ENCODE peak calls at places on chromosomes 3 and 15, in eight cellular contexts. C is germinal center; Q is GM12865; U is AG08395; N is NCI-H510A; T is activated CD8-positive, alpha-beta memory T cell treated with anti-CD3 and anti-CD28 coated beads for 48 hours; Z is central memory CD4-positive, alpha-beta T cell; F is stimulated activated CD4-positive, alpha-beta T cell treated with anti-CD3 and anti-CD28 coated beads, Interleukin-2, amount 100 ng/mL, for 48 hours. A is an unnamed sample.

GRCh38 chr15:43238691-43239131 is 17.9 kb upstream of the EPB42 start:
- DNase-seq in Z (no peak), U (no peak), C (no peak), T (no peak), F (no peak), Q (no peak), N (no peak), A (no peak)

GRCh38 chr15:78007965-78008886 is 69.3 kb downstream of the TBC1D2B start:
- DNase-seq in Q (no peak), T (no peak), N (no peak), Z (no peak), F (no peak), C (no peak), U (peak; percentile 88), A (no peak)

GRCh38 chr3:186141776-186142175 is 32.9 kb upstream of the ETV5 start:
- DNase-seq in Q (no peak), F (no peak), C (no peak), T (no peak), N (no peak), U (no peak), Z (no peak), A (no peak)

GRCh38 chr15:39413558-39413957 is 167.3 kb upstream of the THBS1 start:
- DNase-seq in F (no peak), C (no peak), T (no peak), N (no peak), Z (no peak), Q (peak; percentile 79), U (peak; percentile 45), A (peak; percentile 21)

GRCh38 chr3:43423142-43423541 is 136.8 kb downstream of the SNRK start:
- DNase-seq in U (no peak), C (no peak), Z (no peak), F (no peak), N (no peak), Q (no peak), T (no peak), A (no peak)

GRCh38 chr3:12350151-12350813 is 61.4 kb downstream of the PPARG start:
- DNase-seq in T (no peak), C (no peak), Z (no peak), F (no peak), Q (no peak), U (no peak), N (no peak), A (no peak)

GRCh38 chr3:127074900-127075360 is 92.0 kb downstream of the PLXNA1 start:
- DNase-seq in U (peak; percentile 86), T (no peak), N (peak; percentile 33), C (peak; percentile 67), Z (no peak), Q (peak; percentile 93), F (no peak), A (peak; percentile 70)

GRCh38 chr3:13963137-13963886 is 83.4 kb upstream of the WNT7A start:
- DNase-seq in U (no peak), N (no peak), T (no peak), C (no peak), Q (no peak), F (no peak), Z (no peak), A (no peak)

GRCh38 chr15:79942656-79943481 is 28.1 kb downstream of the BCL2A1 start:
- DNase-seq in F (no peak), C (no peak), Q (no peak), N (no peak), Z (no peak), T (no peak), U (no peak), A (no peak)

GRCh38 chr3:52986938-52987337 is 58.9 kb downstream of the SFMBT1 start:
- DNase-seq in Q (no peak), T (no peak), F (no peak), U (no peak), N (no peak), C (no peak), Z (no peak), A (no peak)

GRCh38 chr3:182782149-182782548 is 11.2 kb upstream of the ATP11B start:
- DNase-seq in U (no peak), Z (no peak), T (no peak), Q (no peak), F (no peak), N (no peak), C (no peak), A (no peak)

GRCh38 chr3:143240921-143241320 is 121.3 kb downstream of the CHST2 start:
- DNase-seq in N (no peak), Q (no peak), F (no peak), U (peak; percentile 19), T (no peak), Z (no peak), C (no peak), A (no peak)

GRCh38 chr3:165181556-165181955 is 14.6 kb downstream of the SLITRK3 start:
- DNase-seq in U (no peak), Z (no peak), T (no peak), C (no peak), N (no peak), Q (no peak), F (no peak), A (no peak)

GRCh38 chr3:168249539-168250414 is 154.1 kb upstream of the GOLIM4 start:
- DNase-seq in F (peak; percentile 8), Q (peak; percentile 92), U (peak; percentile 63), T (no peak), C (peak; percentile 32), N (peak; percentile 81), Z (no peak), A (peak; percentile 91)

GRCh38 chr3:124118397-124118796 is 126.5 kb upstream of the ROPN1 start:
- DNase-seq in T (no peak), N (no peak), Z (no peak), C (no peak), U (peak; percentile 45), F (no peak), Q (no peak), A (no peak)